ENCODE peak calls at places on chromosomes 6 and 20, in nine cellular contexts. One of them, this sample, is unnamed.

GRCh38 chr6:158376650-158377081 is 64.4 kb downstream of the TULP4 start:
- DNase-seq in fibroblast of the conjunctiva: no peak
- DNase-seq in DMS 273 treated with DMSO at 0.1 percent for 48 hours: peak
- DNase-seq in left ventricle myocardium inferior: no peak
- DNase-seq in T1000: no peak
- DNase-seq in type B pancreatic cell: no peak
- DNase-seq in fibroblast of lung: no peak
- DNase-seq in fibroblast of villous mesenchyme: peak
- DNase-seq in right lobe of liver: no peak
- DNase-seq in this sample: no peak

GRCh38 chr20:25072226-25072811 is 9.6 kb downstream of the VSX1 start:
- DNase-seq in fibroblast of the conjunctiva: no peak
- DNase-seq in DMS 273 treated with DMSO at 0.1 percent for 48 hours: no peak
- DNase-seq in left ventricle myocardium inferior: no peak
- DNase-seq in T1000: no peak
- DNase-seq in type B pancreatic cell: peak
- DNase-seq in fibroblast of lung: no peak
- DNase-seq in fibroblast of villous mesenchyme: no peak
- DNase-seq in right lobe of liver: peak
- DNase-seq in this sample: peak

GRCh38 chr6:150617062-150617461 is 17.4 kb downstream of the PLEKHG1 start:
- DNase-seq in fibroblast of the conjunctiva: no peak
- DNase-seq in DMS 273 treated with DMSO at 0.1 percent for 48 hours: no peak
- DNase-seq in left ventricle myocardium inferior: no peak
- DNase-seq in T1000: no peak
- DNase-seq in type B pancreatic cell: no peak
- DNase-seq in fibroblast of lung: no peak
- DNase-seq in fibroblast of villous mesenchyme: no peak
- DNase-seq in right lobe of liver: no peak
- DNase-seq in this sample: no peak

GRCh38 chr20:35120012-35120701 is 27.0 kb downstream of the EDEM2 start:
- DNase-seq in fibroblast of the conjunctiva: no peak
- DNase-seq in DMS 273 treated with DMSO at 0.1 percent for 48 hours: no peak
- DNase-seq in left ventricle myocardium inferior: no peak
- DNase-seq in T1000: no peak
- DNase-seq in type B pancreatic cell: no peak
- DNase-seq in fibroblast of lung: peak
- DNase-seq in fibroblast of villous mesenchyme: peak
- DNase-seq in right lobe of liver: no peak
- DNase-seq in this sample: peak

GRCh38 chr6:85747654-85748053 is 105.0 kb upstream of the SYNCRIP start:
- DNase-seq in fibroblast of the conjunctiva: no peak
- DNase-seq in DMS 273 treated with DMSO at 0.1 percent for 48 hours: no peak
- DNase-seq in left ventricle myocardium inferior: no peak
- DNase-seq in T1000: no peak
- DNase-seq in type B pancreatic cell: no peak
- DNase-seq in fibroblast of lung: peak
- DNase-seq in fibroblast of villous mesenchyme: peak
- DNase-seq in right lobe of liver: no peak
- DNase-seq in this sample: no peak

GRCh38 chr20:1941226-1941625 is 46.0 kb downstream of the SIRPA start:
- DNase-seq in fibroblast of the conjunctiva: no peak
- DNase-seq in DMS 273 treated with DMSO at 0.1 percent for 48 hours: no peak
- DNase-seq in left ventricle myocardium inferior: no peak
- DNase-seq in T1000: no peak
- DNase-seq in type B pancreatic cell: no peak
- DNase-seq in fibroblast of lung: no peak
- DNase-seq in fibroblast of villous mesenchyme: no peak
- DNase-seq in right lobe of liver: peak
- DNase-seq in this sample: no peak

GRCh38 chr6:35497571-35498406 is 910 bp upstream of the TEAD3 start:
- DNase-seq in fibroblast of the conjunctiva: peak
- DNase-seq in DMS 273 treated with DMSO at 0.1 percent for 48 hours: no peak
- DNase-seq in left ventricle myocardium inferior: peak
- DNase-seq in T1000: peak
- DNase-seq in type B pancreatic cell: no peak
- DNase-seq in fibroblast of lung: peak
- DNase-seq in fibroblast of villous mesenchyme: peak
- DNase-seq in right lobe of liver: no peak
- DNase-seq in this sample: no peak

GRCh38 chr20:17833036-17833674 is 133.4 kb downstream of the BANF2 start:
- DNase-seq in fibroblast of the conjunctiva: no peak
- DNase-seq in DMS 273 treated with DMSO at 0.1 percent for 48 hours: no peak
- DNase-seq in left ventricle myocardium inferior: no peak
- DNase-seq in T1000: no peak
- DNase-seq in type B pancreatic cell: no peak
- DNase-seq in fibroblast of lung: peak
- DNase-seq in fibroblast of villous mesenchyme: peak
- DNase-seq in right lobe of liver: no peak
- DNase-seq in this sample: no peak

GRCh38 chr6:39517763-39518162 is 195.3 kb upstream of the KCNK16 start:
- DNase-seq in fibroblast of the conjunctiva: no peak
- DNase-seq in DMS 273 treated with DMSO at 0.1 percent for 48 hours: no peak
- DNase-seq in left ventricle myocardium inferior: no peak
- DNase-seq in T1000: no peak
- DNase-seq in type B pancreatic cell: no peak
- DNase-seq in fibroblast of lung: peak
- DNase-seq in fibroblast of villous mesenchyme: peak
- DNase-seq in right lobe of liver: no peak
- DNase-seq in this sample: no peak

GRCh38 chr6:162942860-162943259 is 215.1 kb downstream of the PACRG start:
- DNase-seq in fibroblast of the conjunctiva: peak
- DNase-seq in DMS 273 treated with DMSO at 0.1 percent for 48 hours: no peak
- DNase-seq in left ventricle myocardium inferior: no peak
- DNase-seq in T1000: peak
- DNase-seq in type B pancreatic cell: no peak
- DNase-seq in fibroblast of lung: peak
- DNase-seq in fibroblast of villous mesenchyme: peak
- DNase-seq in right lobe of liver: no peak
- DNase-seq in this sample: no peak

GRCh38 chr6:116218866-116219265 is 35.0 kb downstream of the TSPYL4 start:
- DNase-seq in fibroblast of the conjunctiva: no peak
- DNase-seq in DMS 273 treated with DMSO at 0.1 percent for 48 hours: no peak
- DNase-seq in left ventricle myocardium inferior: no peak
- DNase-seq in T1000: no peak
- DNase-seq in type B pancreatic cell: no peak
- DNase-seq in fibroblast of lung: no peak
- DNase-seq in fibroblast of villous mesenchyme: no peak
- DNase-seq in right lobe of liver: no peak
- DNase-seq in this sample: no peak

GRCh38 chr6:160950507-160950906 is 41.1 kb upstream of the MAP3K4 start:
- DNase-seq in fibroblast of the conjunctiva: no peak
- DNase-seq in DMS 273 treated with DMSO at 0.1 percent for 48 hours: no peak
- DNase-seq in left ventricle myocardium inferior: no peak
- DNase-seq in T1000: no peak
- DNase-seq in type B pancreatic cell: no peak
- DNase-seq in fibroblast of lung: peak
- DNase-seq in fibroblast of villous mesenchyme: no peak
- DNase-seq in right lobe of liver: no peak
- DNase-seq in this sample: no peak